ENCODE peak calls at places on chromosomes 2 and 18, in nine cellular contexts. V is NCI-H446 treated with DMSO at 0.1 percent for 48 hours; A is ELR; K is HCT116; U is A549; N is foreskin fibroblast; F is OCI-LY7; T is activated T-helper 1 cell treated with anti-CD3 and anti-CD28 coated beads, Interleukin-2, amount 50 U/mL, for 16 hours; I is heart left ventricle. S is an unnamed sample.

GRCh38 chr2:218334531-218334930 is 22.1 kb upstream of the CATIP start:
- DNase-seq in V (no peak), A (no peak), K (no peak), U (no peak), N (no peak), F (peak; percentile 88), T (no peak), I (no peak), S (no peak)

GRCh38 chr2:232624554-232624842 is 8.9 kb upstream of the EFHD1 start:
- DNase-seq in V (no peak), A (peak; percentile 75), K (no peak), U (peak; percentile 49), N (no peak), F (no peak), T (no peak), I (no peak), S (no peak)

GRCh38 chr2:135657806-135658582 is 83.7 kb upstream of the UBXN4 start:
- DNase-seq in V (no peak), A (no peak), K (no peak), U (no peak), N (no peak), F (no peak), T (peak; percentile 21), I (no peak), S (no peak)

GRCh38 chr2:227163445-227163997 is 484 bp downstream of the COL4A4 start:
- DNase-seq in V (no peak), A (peak; percentile 9), K (no peak), U (peak; percentile 29), N (peak; percentile 31), F (peak; percentile 24), T (no peak), I (no peak), S (no peak)

GRCh38 chr2:9112079-9112721 is 94.4 kb upstream of the ASAP2 start:
- DNase-seq in V (no peak), A (peak; percentile 97), K (peak; percentile 57), U (peak; percentile 54), N (peak; percentile 96), F (no peak), T (no peak), I (no peak), S (no peak)

GRCh38 chr18:26593365-26594320 is 45.3 kb upstream of the KCTD1 start:
- DNase-seq in V (no peak), A (no peak), K (no peak), U (no peak), N (peak; percentile 3), F (no peak), T (no peak), I (no peak), S (no peak)

GRCh38 chr2:169131587-169132512 is 62.5 kb downstream of the DHRS9 start:
- DNase-seq in V (no peak), A (peak; percentile 76), K (peak; percentile 77), U (peak; percentile 28), N (peak; percentile 49), F (peak; percentile 50), T (no peak), I (no peak), S (no peak)

GRCh38 chr2:63226297-63226696 is 175.7 kb downstream of the OTX1 start:
- DNase-seq in V (no peak), A (peak; percentile 12), K (no peak), U (no peak), N (no peak), F (no peak), T (no peak), I (no peak), S (no peak)

GRCh38 chr2:120227111-120227991 is 4.2 kb upstream of the TMEM185B start:
- DNase-seq in V (no peak), A (no peak), K (no peak), U (no peak), N (no peak), F (peak; percentile 31), T (no peak), I (no peak), S (no peak)

GRCh38 chr2:218002792-218003191 is at the start of gene TNS1:
- DNase-seq in V (no peak), A (no peak), K (no peak), U (no peak), N (peak; percentile 85), F (no peak), T (no peak), I (no peak), S (peak; percentile 31)

GRCh38 chr2:129879614-129880180 is 99.8 kb upstream of the RAB6C start:
- DNase-seq in V (no peak), A (no peak), K (no peak), U (no peak), N (no peak), F (no peak), T (no peak), I (no peak), S (no peak)

GRCh38 chr2:121955313-121956211 is 200.1 kb downstream of the TSN start:
- DNase-seq in V (no peak), A (no peak), K (no peak), U (no peak), N (no peak), F (no peak), T (no peak), I (no peak), S (no peak)

GRCh38 chr2:177225965-177226360 is 13.4 kb downstream of the HNRNPA3 start:
- DNase-seq in V (no peak), A (no peak), K (no peak), U (no peak), N (no peak), F (no peak), T (no peak), I (no peak), S (no peak)

GRCh38 chr18:12093520-12094257 is at the start of gene ANKRD62:
- DNase-seq in V (no peak), A (no peak), K (no peak), U (no peak), N (no peak), F (no peak), T (no peak), I (no peak), S (no peak)

GRCh38 chr2:239144713-239144999 is 256.2 kb downstream of the HDAC4 start:
- DNase-seq in V (no peak), A (no peak), K (no peak), U (no peak), N (no peak), F (no peak), T (no peak), I (no peak), S (no peak)

GRCh38 chr2:222939208-222939846 is 78.5 kb downstream of the ACSL3 start:
- DNase-seq in V (no peak), A (peak; percentile 85), K (peak; percentile 56), U (no peak), N (peak; percentile 85), F (peak; percentile 73), T (no peak), I (no peak), S (no peak)

GRCh38 chr2:159614534-159615186 is 1.7 kb downstream of the BAZ2B start:
- DNase-seq in V (peak; percentile 70), A (no peak), K (peak; percentile 7), U (no peak), N (no peak), F (no peak), T (no peak), I (no peak), S (no peak)

GRCh38 chr2:119169717-119170116 is 11.2 kb upstream of the C1QL2 start:
- DNase-seq in V (no peak), A (no peak), K (no peak), U (no peak), N (no peak), F (no peak), T (no peak), I (no peak), S (no peak)

GRCh38 chr2:128324008-128324896 is 5.6 kb upstream of the HS6ST1 start:
- DNase-seq in V (no peak), A (no peak), K (no peak), U (no peak), N (no peak), F (no peak), T (no peak), I (peak; percentile 48), S (no peak)

GRCh38 chr18:36828630-36829361 is at the start of the genes KIAA1328 and TPGS2:
- DNase-seq in V (peak; percentile 82), A (peak; percentile 88), K (peak; percentile 61), U (peak; percentile 71), N (peak; percentile 96), F (peak; percentile 77), T (peak; percentile 69), I (peak; percentile 94), S (peak; percentile 91)